ENCODE peak calls at places on chromosome 18, in five cellular contexts. N is NT2/D1, I is GM12878, Z is H1, H is HepG2. A is an unnamed sample.
A peak's percentile ranks its signal among the peaks of the same experiment; 100 is the strongest.

GRCh38 chr18:24016643-24017042 is 2.1 kb downstream of the TTC39C start:
- DNase-seq in I (no peak), Z (no peak), H (peak; percentile 52), N (no peak), A (peak; percentile 56)

GRCh38 chr18:3251963-3252277 is 4.3 kb downstream of the MYL12A start:
- DNase-seq in H (no peak), I (no peak), N (no peak), Z (no peak), A (no peak)

GRCh38 chr18:48564139-48564538 is 25.3 kb downstream of the CTIF start:
- DNase-seq in H (no peak), I (no peak), N (no peak), Z (no peak), A (no peak)

GRCh38 chr18:48230459-48231113 is 178.6 kb downstream of the ZBTB7C start:
- DNase-seq in H (peak; percentile 57), Z (peak; percentile 84), I (no peak), N (peak; percentile 47), A (peak; percentile 56)

GRCh38 chr18:73462092-73462491 is 594.3 kb upstream of the NETO1 start:
- DNase-seq in Z (no peak), H (no peak), N (no peak), I (no peak), A (no peak)

GRCh38 chr18:34710430-34711386 is 610 bp downstream of the DTNA start:
- DNase-seq in Z (no peak), H (no peak), I (no peak), N (no peak), A (peak; percentile 51)

GRCh38 chr18:9422816-9423519 is 52.3 kb upstream of the RALBP1 start:
- DNase-seq in N (no peak), Z (no peak), H (no peak), I (no peak), A (no peak)

GRCh38 chr18:67151366-67151765 is 365.2 kb downstream of the DSEL start:
- DNase-seq in Z (no peak), N (no peak), I (no peak), H (no peak), A (no peak)

GRCh38 chr18:10928971-10929373 is 220.4 kb downstream of the PIEZO2 start:
- DNase-seq in Z (no peak), H (no peak), N (no peak), I (peak; percentile 87), A (no peak)

GRCh38 chr18:76667603-76668002 is 154.8 kb upstream of the ZNF236 start:
- DNase-seq in I (no peak), N (no peak), H (no peak), Z (no peak), A (no peak)

GRCh38 chr18:79476031-79476917 is 80.5 kb downstream of the NFATC1 start:
- DNase-seq in N (no peak), I (no peak), H (no peak), Z (no peak), A (no peak)

GRCh38 chr18:78589916-78590437 is 389.6 kb upstream of the SALL3 start:
- DNase-seq in Z (no peak), N (no peak), I (no peak), H (no peak), A (no peak)

GRCh38 chr18:57154389-57154788 is 7.5 kb downstream of the BOD1L2 start:
- DNase-seq in I (no peak), H (no peak), Z (no peak), N (no peak), A (no peak)

GRCh38 chr18:37520508-37520907 is 45.1 kb downstream of the CELF4 start:
- DNase-seq in I (no peak), N (no peak), H (no peak), Z (no peak), A (no peak)

GRCh38 chr18:44041553-44042418 is 638.9 kb upstream of the SETBP1 start:
- DNase-seq in N (peak; percentile 32), Z (no peak), H (no peak), I (no peak), A (no peak)

GRCh38 chr18:11689031-11689971 is at the start of gene GNAL:
- DNase-seq in Z (peak; percentile 89), N (peak; percentile 76), I (no peak), H (peak; percentile 55), A (peak; percentile 69)

GRCh38 chr18:36127866-36128845 is 984 bp downstream of the SLC39A6 start:
- DNase-seq in H (peak; percentile 23), I (no peak), Z (no peak), N (no peak), A (peak; percentile 60)

DNA sequence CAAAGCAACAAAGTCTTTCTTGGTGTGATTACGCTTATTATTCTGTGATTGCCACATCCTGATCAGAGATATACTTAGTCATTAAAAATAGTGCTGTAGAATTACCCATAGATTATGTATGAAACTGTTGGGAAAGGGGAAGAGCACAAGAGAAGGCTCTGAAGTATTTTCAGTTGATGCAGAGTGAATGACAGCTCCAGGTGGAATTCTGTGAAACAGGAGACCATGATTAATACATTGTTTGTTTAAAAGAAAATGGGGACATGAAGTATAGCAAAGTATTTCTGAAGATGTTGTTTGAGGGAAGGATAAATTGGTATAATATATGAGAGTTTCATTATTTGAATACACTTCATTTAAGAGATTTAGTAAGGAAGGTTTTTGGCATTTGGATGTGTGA is 307.6 kb upstream of the CDH20 start:
- DNase-seq in Z (no peak), H (no peak), N (no peak), I (no peak), A (no peak)
- TF ChIP-seq SUZ12 in Z (no peak), H (no peak), N (no peak), I (no peak), A (no peak)

GRCh38 chr18:50297621-50298442 is 10.3 kb upstream of the CXXC1 start:
- DNase-seq in Z (peak; percentile 87), N (peak; percentile 40), H (no peak), I (peak; percentile 69), A (no peak)
- TF ChIP-seq SUZ12 in Z (no peak), N (no peak), H (no peak), I (no peak), A (no peak)

GRCh38 chr18:58491113-58491696 is 137.7 kb downstream of the ALPK2 start:
- DNase-seq in Z (no peak), H (no peak), I (no peak), N (no peak), A (no peak)

GRCh38 chr18:58490238-58490637 is 138.7 kb downstream of the ALPK2 start:
- DNase-seq in H (no peak), N (no peak), I (no peak), Z (no peak), A (no peak)

GRCh38 chr18:58481321-58482180 is 147.3 kb downstream of the ALPK2 start:
- DNase-seq in Z (no peak), N (no peak), I (no peak), H (peak; percentile 82), A (no peak)

DNA sequence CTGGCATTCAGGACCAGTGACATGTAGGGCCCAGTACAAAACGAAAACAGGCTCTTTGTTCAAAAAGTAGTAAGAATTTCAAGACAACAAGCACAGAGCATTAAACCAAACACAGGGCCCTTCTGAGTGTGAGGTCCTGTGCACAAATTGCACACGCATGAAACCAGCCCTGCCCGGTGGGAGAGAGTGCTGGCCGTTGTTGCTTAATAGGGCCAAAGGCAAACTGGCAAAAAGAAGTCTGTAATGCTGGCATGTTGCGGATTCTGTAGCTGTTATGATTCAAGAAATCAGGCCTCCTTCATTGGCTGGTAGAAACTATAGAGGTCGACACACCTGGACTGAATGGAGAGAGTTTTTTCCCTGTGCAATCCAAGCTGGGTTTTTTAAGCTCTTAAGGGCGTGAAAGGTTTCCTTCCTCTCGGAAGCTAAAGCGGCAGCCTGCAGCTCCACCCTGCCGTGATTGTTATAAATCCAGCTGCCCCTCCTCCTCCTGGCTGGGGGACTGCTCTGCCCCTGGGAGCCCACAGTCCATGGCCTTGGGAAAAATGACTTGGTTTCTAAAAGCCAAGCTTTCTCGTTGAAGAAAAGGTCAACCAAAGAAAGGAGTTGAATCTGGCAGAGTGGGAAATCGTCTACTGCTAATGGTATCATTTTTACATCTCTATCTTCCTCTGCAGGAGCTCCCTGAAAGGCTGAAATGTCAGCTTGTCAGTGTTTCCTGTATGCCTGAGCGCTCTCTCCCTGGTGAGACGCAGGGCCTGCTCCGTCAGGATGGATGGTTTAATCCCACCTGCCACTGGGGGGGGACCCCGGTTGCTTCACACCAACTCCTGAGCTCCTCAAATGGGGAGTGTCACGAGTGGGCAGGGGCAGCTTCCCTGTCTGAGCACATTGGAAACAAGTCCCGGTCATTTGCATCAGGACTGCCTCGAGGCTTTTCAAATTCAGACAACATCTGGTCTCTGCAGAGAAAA is 143.6 kb downstream of the ALPK2 start:
- DNase-seq in H (no peak), N (peak; percentile 13), Z (peak; percentile 53), I (no peak), A (no peak)
- TF ChIP-seq SUZ12 in H (no peak), N (no peak), Z (no peak), I (no peak), A (no peak)

GRCh38 chr18:505483-506122 is 5.1 kb upstream of the COLEC12 start:
- DNase-seq in I (peak; percentile 62), N (no peak), Z (no peak), H (no peak), A (no peak)
- TF ChIP-seq SUZ12 in I (no peak), N (no peak), Z (no peak), H (no peak), A (no peak)

GRCh38 chr18:75643083-75643482 is 215.6 kb upstream of the SMIM21 start:
- DNase-seq in I (no peak), Z (no peak), N (no peak), H (no peak), A (no peak)

GRCh38 chr18:75639468-75639831 is 211.9 kb upstream of the SMIM21 start:
- DNase-seq in H (no peak), Z (no peak), I (no peak), N (no peak), A (no peak)

DNA sequence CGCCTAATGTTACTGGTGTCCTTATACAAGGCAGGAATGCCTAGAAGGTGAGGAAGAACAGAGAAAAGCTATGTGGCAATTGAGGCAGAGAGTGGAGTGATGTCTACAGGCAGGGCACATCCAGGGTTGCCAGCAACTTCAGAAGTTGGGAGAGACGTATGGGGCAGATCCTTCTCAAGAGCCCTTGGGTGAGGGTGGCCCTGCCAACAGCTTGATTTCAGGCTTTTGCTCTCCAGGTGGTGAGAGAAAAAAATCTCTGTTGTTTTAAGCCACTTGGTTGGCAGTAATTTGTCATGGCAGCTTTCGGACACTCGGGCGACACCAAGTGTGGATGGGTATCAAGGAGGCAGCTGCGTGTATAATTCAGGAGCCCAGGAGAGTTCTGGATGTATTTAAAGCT is 217.4 kb upstream of the SMIM21 start:
- DNase-seq in N (no peak), Z (no peak), I (no peak), H (no peak), A (no peak)
- TF ChIP-seq SUZ12 in N (no peak), Z (no peak), I (no peak), H (no peak), A (no peak)

GRCh38 chr18:5894613-5895299 is 566 bp downstream of the TMEM200C start:
- DNase-seq in H (no peak), I (no peak), N (no peak), Z (peak; percentile 77), A (peak; percentile 21)
- TF ChIP-seq SUZ12 in H (no peak), I (no peak), N (no peak), Z (no peak), A (no peak)

A was measured in HEK293T.